ENCODE peak calls at places on chromosomes 5 and 9, in eight cellular contexts. One of them, this sample, is unnamed.

GRCh38 chr9:92563701-92564100 is 27.9 kb upstream of the ECM2 start:
- DNase-seq in nephron progenitor cell: no peak
- DNase-seq in stimulated activated CD4-positive, alpha-beta T cell treated with anti-CD3 and anti-CD28 coated beads, Interleukin-1b, Interleukin-23, amount 100 ng/mL, for 1 hour: no peak
- DNase-seq in H4: no peak
- DNase-seq in GM12891: no peak
- DNase-seq in GOT3: no peak
- DNase-seq in AG08395: no peak
- DNase-seq in memory B cell: no peak
- DNase-seq in this sample: no peak

GRCh38 chr5:59286510-59286909 is 607.0 kb downstream of the PDE4D start:
- DNase-seq in stimulated activated CD4-positive, alpha-beta T cell treated with anti-CD3 and anti-CD28 coated beads, Interleukin-1b, Interleukin-23, amount 100 ng/mL, for 1 hour: no peak
- DNase-seq in H4: no peak
- DNase-seq in GOT3: no peak
- DNase-seq in GM12891: no peak
- DNase-seq in nephron progenitor cell: no peak
- DNase-seq in AG08395: no peak
- DNase-seq in memory B cell: no peak
- DNase-seq in this sample: no peak

GRCh38 chr9:16769291-16769690 is 101.2 kb downstream of the BNC2 start:
- DNase-seq in GM12891: no peak
- DNase-seq in stimulated activated CD4-positive, alpha-beta T cell treated with anti-CD3 and anti-CD28 coated beads, Interleukin-1b, Interleukin-23, amount 100 ng/mL, for 1 hour: no peak
- DNase-seq in nephron progenitor cell: no peak
- DNase-seq in memory B cell: no peak
- DNase-seq in AG08395: no peak
- DNase-seq in GOT3: no peak
- DNase-seq in H4: no peak
- DNase-seq in this sample: no peak

GRCh38 chr5:5437227-5438172 is 15.0 kb downstream of the ICE1 start:
- DNase-seq in GM12891: no peak
- DNase-seq in H4: no peak
- DNase-seq in AG08395: no peak
- DNase-seq in nephron progenitor cell: no peak
- DNase-seq in stimulated activated CD4-positive, alpha-beta T cell treated with anti-CD3 and anti-CD28 coated beads, Interleukin-1b, Interleukin-23, amount 100 ng/mL, for 1 hour: no peak
- DNase-seq in memory B cell: no peak
- DNase-seq in GOT3: no peak
- DNase-seq in this sample: no peak

GRCh38 chr9:21770877-21771560 is 31.4 kb upstream of the MTAP start:
- DNase-seq in nephron progenitor cell: no peak
- DNase-seq in AG08395: peak; percentile 71
- DNase-seq in H4: no peak
- DNase-seq in stimulated activated CD4-positive, alpha-beta T cell treated with anti-CD3 and anti-CD28 coated beads, Interleukin-1b, Interleukin-23, amount 100 ng/mL, for 1 hour: no peak
- DNase-seq in GM12891: no peak
- DNase-seq in memory B cell: no peak
- DNase-seq in GOT3: no peak
- DNase-seq in this sample: no peak

GRCh38 chr5:1648806-1649205 is 125.0 kb upstream of the LPCAT1 start:
- DNase-seq in nephron progenitor cell: no peak
- DNase-seq in memory B cell: no peak
- DNase-seq in AG08395: peak; percentile 67
- DNase-seq in stimulated activated CD4-positive, alpha-beta T cell treated with anti-CD3 and anti-CD28 coated beads, Interleukin-1b, Interleukin-23, amount 100 ng/mL, for 1 hour: no peak
- DNase-seq in GOT3: no peak
- DNase-seq in GM12891: no peak
- DNase-seq in H4: no peak
- DNase-seq in this sample: no peak

GRCh38 chr5:174235993-174236528 is 190.6 kb downstream of the NSG2 start:
- DNase-seq in GOT3: no peak
- DNase-seq in memory B cell: no peak
- DNase-seq in nephron progenitor cell: no peak
- DNase-seq in stimulated activated CD4-positive, alpha-beta T cell treated with anti-CD3 and anti-CD28 coated beads, Interleukin-1b, Interleukin-23, amount 100 ng/mL, for 1 hour: no peak
- DNase-seq in AG08395: no peak
- DNase-seq in GM12891: no peak
- DNase-seq in H4: no peak
- DNase-seq in this sample: no peak

GRCh38 chr9:70113403-70114022 is 69.9 kb downstream of the MAMDC2 start:
- DNase-seq in nephron progenitor cell: peak; percentile 40
- DNase-seq in stimulated activated CD4-positive, alpha-beta T cell treated with anti-CD3 and anti-CD28 coated beads, Interleukin-1b, Interleukin-23, amount 100 ng/mL, for 1 hour: no peak
- DNase-seq in memory B cell: no peak
- DNase-seq in AG08395: peak; percentile 85
- DNase-seq in H4: peak; percentile 64
- DNase-seq in GOT3: no peak
- DNase-seq in GM12891: peak; percentile 15
- DNase-seq in this sample: peak; percentile 28

GRCh38 chr9:68896495-68896894 is 117.4 kb downstream of the PRKACG start:
- DNase-seq in H4: no peak
- DNase-seq in stimulated activated CD4-positive, alpha-beta T cell treated with anti-CD3 and anti-CD28 coated beads, Interleukin-1b, Interleukin-23, amount 100 ng/mL, for 1 hour: no peak
- DNase-seq in nephron progenitor cell: no peak
- DNase-seq in GM12891: no peak
- DNase-seq in memory B cell: no peak
- DNase-seq in AG08395: no peak
- DNase-seq in GOT3: no peak
- DNase-seq in this sample: no peak

GRCh38 chr5:9351535-9351934 is 194.3 kb downstream of the SEMA5A start:
- DNase-seq in GOT3: no peak
- DNase-seq in stimulated activated CD4-positive, alpha-beta T cell treated with anti-CD3 and anti-CD28 coated beads, Interleukin-1b, Interleukin-23, amount 100 ng/mL, for 1 hour: no peak
- DNase-seq in GM12891: no peak
- DNase-seq in AG08395: peak; percentile 52
- DNase-seq in memory B cell: no peak
- DNase-seq in nephron progenitor cell: no peak
- DNase-seq in H4: no peak
- DNase-seq in this sample: no peak

GRCh38 chr9:96874201-96874785 is 20.0 kb upstream of the ZNF782 start:
- DNase-seq in H4: no peak
- DNase-seq in memory B cell: no peak
- DNase-seq in nephron progenitor cell: no peak
- DNase-seq in GOT3: no peak
- DNase-seq in GM12891: no peak
- DNase-seq in stimulated activated CD4-positive, alpha-beta T cell treated with anti-CD3 and anti-CD28 coated beads, Interleukin-1b, Interleukin-23, amount 100 ng/mL, for 1 hour: no peak
- DNase-seq in AG08395: no peak
- DNase-seq in this sample: no peak

GRCh38 chr5:135127604-135128240 is 93.7 kb upstream of the PITX1 start:
- DNase-seq in memory B cell: no peak
- DNase-seq in H4: peak; percentile 92
- DNase-seq in GM12891: no peak
- DNase-seq in nephron progenitor cell: no peak
- DNase-seq in GOT3: peak; percentile 58
- DNase-seq in AG08395: peak; percentile 89
- DNase-seq in stimulated activated CD4-positive, alpha-beta T cell treated with anti-CD3 and anti-CD28 coated beads, Interleukin-1b, Interleukin-23, amount 100 ng/mL, for 1 hour: no peak
- DNase-seq in this sample: no peak

This sample was measured in NCI-H2227 treated with DMSO at 0.1 percent for 48 hours.